ENCODE peak calls at places on chromosomes 7 and 10, in nine cellular contexts. Y, T, I, V, H, A, S, L and N are unnamed samples.

GRCh38 chr10:79202188-79203013 is 133.6 kb downstream of the ZMIZ1 start:
- DNase-seq in A (no peak), H (no peak), S (no peak), T (peak; percentile 83), V (peak; percentile 29), I (peak; percentile 57), Y (peak; percentile 68), L (peak; percentile 84), N (peak; percentile 67)

GRCh38 chr7:41574377-41574776 is 128.5 kb downstream of the INHBA start:
- DNase-seq in S (no peak), A (no peak), L (no peak), I (no peak), T (no peak), V (peak; percentile 83), Y (no peak), H (no peak), N (no peak)

GRCh38 chr7:114988755-114989154 is 66.9 kb downstream of the MDFIC start:
- DNase-seq in A (peak; percentile 88), V (peak; percentile 83), S (no peak), T (peak; percentile 53), H (peak; percentile 4), L (no peak), Y (peak; percentile 81), I (peak; percentile 53), N (no peak)

GRCh38 chr10:52739380-52740154 is 33.0 kb downstream of the MBL2 start:
- DNase-seq in L (no peak), I (no peak), S (no peak), H (no peak), T (no peak), V (no peak), A (no peak), Y (no peak), N (no peak)

GRCh38 chr10:125217986-125218675 is 57.8 kb upstream of the CTBP2 start:
- DNase-seq in H (no peak), Y (no peak), L (no peak), V (peak; percentile 31), A (no peak), I (peak; percentile 18), S (peak; percentile 23), T (no peak), N (no peak)

GRCh38 chr7:33779216-33779615 is 126.1 kb upstream of the BMPER start:
- DNase-seq in H (no peak), V (no peak), S (no peak), L (no peak), T (no peak), I (no peak), A (no peak), Y (no peak), N (no peak)

GRCh38 chr7:5204546-5204945 is 14.5 kb downstream of the WIPI2 start:
- DNase-seq in A (no peak), S (no peak), T (no peak), I (no peak), H (no peak), V (no peak), L (peak; percentile 16), Y (no peak), N (no peak)

GRCh38 chr10:44955408-44956070 is 4.1 kb upstream of the RASSF4 start:
- DNase-seq in V (no peak), I (no peak), A (no peak), Y (no peak), H (no peak), S (no peak), T (peak; percentile 93), L (peak; percentile 48), N (no peak)

GRCh38 chr7:106770191-106770590 is 94.9 kb upstream of the PIK3CG start:
- DNase-seq in H (no peak), Y (no peak), T (no peak), A (no peak), L (no peak), I (peak; percentile 69), S (peak; percentile 35), V (peak; percentile 96), N (no peak)

GRCh38 chr7:2409745-2410414 is 6.5 kb downstream of the CHST12 start:
- DNase-seq in L (no peak), S (no peak), V (no peak), I (no peak), Y (no peak), T (no peak), A (no peak), H (no peak), N (peak; percentile 28)

GRCh38 chr10:62050941-62051433 is 149.5 kb downstream of the ARID5B start:
- DNase-seq in V (peak; percentile 96), L (no peak), S (peak; percentile 32), T (no peak), I (peak; percentile 81), Y (peak; percentile 80), H (peak; percentile 66), A (peak; percentile 58), N (no peak)

GRCh38 chr10:92241158-92241500 is 49.7 kb downstream of the CPEB3 start:
- DNase-seq in V (peak; percentile 9), H (no peak), T (no peak), L (no peak), A (peak; percentile 58), S (no peak), I (peak; percentile 10), Y (no peak), N (peak; percentile 49)

GRCh38 chr10:99396471-99396870 is 34.0 kb downstream of the GOT1 start:
- DNase-seq in T (no peak), V (peak; percentile 85), I (no peak), L (no peak), S (no peak), Y (no peak), H (no peak), A (no peak), N (no peak)

GRCh38 chr10:6048281-6049030 is 13.7 kb downstream of the IL2RA start:
- DNase-seq in V (no peak), H (no peak), L (no peak), S (no peak), Y (no peak), T (peak; percentile 10), A (no peak), I (no peak), N (no peak)

GRCh38 chr10:78029294-78030226 is at the start of gene POLR3A:
- DNase-seq in H (peak; percentile 84), A (peak; percentile 97), S (peak; percentile 96), V (peak; percentile 99), L (peak; percentile 95), I (peak; percentile 99), Y (peak; percentile 98), T (peak; percentile 99), N (peak; percentile 98)
- TF ChIP-seq POLR2A in H (peak; percentile 75), A (peak; percentile 38), S (no peak), V (no peak), L (no peak), I (peak; percentile 74), Y (peak; percentile 40), T (peak; percentile 33), N (peak; percentile 59)

GRCh38 chr10:454860-455259 is 234.6 kb downstream of the DIP2C start:
- DNase-seq in H (peak; percentile 69), T (peak; percentile 91), Y (peak; percentile 74), I (peak; percentile 79), S (peak; percentile 68), A (peak; percentile 85), V (peak; percentile 92), L (no peak), N (no peak)

GRCh38 chr10:450463-450862 is 239.0 kb downstream of the DIP2C start:
- DNase-seq in T (no peak), I (no peak), Y (no peak), L (no peak), S (no peak), H (no peak), V (no peak), A (no peak), N (no peak)

GRCh38 chr10:451856-452255 is 237.6 kb downstream of the DIP2C start:
- DNase-seq in V (no peak), L (peak; percentile 54), A (no peak), S (no peak), H (no peak), Y (no peak), T (no peak), I (no peak), N (no peak)

GRCh38 chr10:452512-453504 is 236.7 kb downstream of the DIP2C start:
- DNase-seq in H (no peak), Y (no peak), V (no peak), L (peak; percentile 49), S (no peak), I (no peak), A (no peak), T (peak; percentile 82), N (no peak)

DNA sequence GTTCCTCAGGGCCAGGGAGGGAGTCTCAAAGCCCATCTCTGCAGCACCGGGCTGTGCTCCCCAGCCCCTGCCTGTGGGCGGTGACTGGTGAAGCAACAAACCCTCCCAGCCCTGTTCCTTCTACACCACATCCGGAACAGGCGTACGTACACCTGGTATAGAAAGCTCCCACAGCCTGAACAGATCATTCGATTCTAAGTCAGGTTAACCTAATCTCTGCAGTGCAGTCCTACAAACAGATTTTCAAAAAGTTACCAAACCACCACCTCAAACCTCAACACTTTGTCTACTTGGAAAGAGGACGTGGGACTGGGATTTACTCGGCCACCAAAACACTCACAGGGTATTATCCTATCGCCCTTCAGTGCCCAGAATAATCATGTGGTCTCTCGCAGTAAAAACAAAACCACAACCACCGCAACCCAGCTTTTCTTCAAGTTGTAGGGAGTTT is 238.4 kb downstream of the DIP2C start:
- DNase-seq in H (no peak), V (no peak), Y (no peak), S (no peak), L (peak; percentile 89), A (no peak), T (no peak), I (no peak), N (no peak)
- TF ChIP-seq POLR2A in H (no peak), V (no peak), Y (no peak), S (no peak), L (no peak), A (no peak), T (no peak), I (no peak), N (no peak)

GRCh38 chr7:22356855-22357310 is at the start of gene RAPGEF5:
- DNase-seq in L (peak; percentile 79), A (no peak), Y (no peak), V (no peak), I (no peak), H (no peak), S (peak; percentile 10), T (no peak), N (peak; percentile 33)
- TF ChIP-seq POLR2A in L (no peak), A (no peak), Y (no peak), V (no peak), I (no peak), H (no peak), S (peak; percentile 48), T (no peak), N (no peak)

GRCh38 chr7:64892666-64893269 is 10.3 kb upstream of the ZNF273 start:
- DNase-seq in I (no peak), A (no peak), L (no peak), S (no peak), V (no peak), H (no peak), Y (no peak), T (no peak), N (peak; percentile 58)
- TF ChIP-seq POLR2A in I (no peak), A (no peak), L (no peak), S (no peak), V (no peak), H (no peak), Y (no peak), T (no peak), N (no peak)